ENCODE peak calls at places on chromosomes 5 and 9, in five cellular contexts. N, P, D, Q and W are unnamed samples.

GRCh38 chr5:56297851-56298250 is 64.7 kb upstream of the ANKRD55 start:
- DNase-seq in N (no peak), P (no peak), D (no peak), Q (no peak), W (no peak)

GRCh38 chr9:80875947-80876346 is 813.4 kb downstream of the TLE1 start:
- DNase-seq in N (no peak), P (no peak), D (no peak), Q (no peak), W (no peak)

GRCh38 chr5:170660531-170660930 is 123.0 kb upstream of the GABRP start:
- DNase-seq in N (no peak), P (no peak), D (no peak), Q (no peak), W (no peak)

GRCh38 chr5:77181173-77181572 is 29.3 kb upstream of the PDE8B start:
- DNase-seq in N (no peak), P (no peak), D (no peak), Q (no peak), W (no peak)

GRCh38 chr5:151357792-151358191 is 10.4 kb upstream of the SLC36A2 start:
- DNase-seq in N (no peak), P (no peak), D (no peak), Q (no peak), W (no peak)

GRCh38 chr5:83721878-83722779 is 1.5 kb upstream of the HAPLN1 start:
- DNase-seq in N (peak; percentile 62), P (no peak), D (peak; percentile 27), Q (no peak), W (peak; percentile 83)

GRCh38 chr9:105651806-105652205 is 10.5 kb upstream of the TAL2 start:
- DNase-seq in N (no peak), P (no peak), D (no peak), Q (no peak), W (no peak)

GRCh38 chr5:116864157-116864837 is 289.7 kb upstream of the SEMA6A start:
- DNase-seq in N (peak; percentile 17), P (no peak), D (no peak), Q (no peak), W (no peak)

GRCh38 chr9:130860458-130861316 is 25.6 kb downstream of the ABL1 start:
- DNase-seq in N (peak; percentile 83), P (peak; percentile 82), D (no peak), Q (peak; percentile 87), W (peak; percentile 69)

GRCh38 chr9:81318571-81318970 is 370.8 kb downstream of the TLE1 start:
- DNase-seq in N (no peak), P (no peak), D (no peak), Q (no peak), W (no peak)

GRCh38 chr5:73256462-73257260 is 83.7 kb downstream of the TMEM174 start:
- DNase-seq in N (no peak), P (no peak), D (no peak), Q (no peak), W (no peak)

GRCh38 chr9:107178302-107178701 is 104.8 kb upstream of the RAD23B start:
- DNase-seq in N (no peak), P (no peak), D (no peak), Q (no peak), W (no peak)

GRCh38 chr5:121763674-121764073 is 88.0 kb upstream of the FTMT start:
- DNase-seq in N (no peak), P (no peak), D (no peak), Q (no peak), W (no peak)

GRCh38 chr9:2469681-2470141 is 151.9 kb upstream of the VLDLR start:
- DNase-seq in N (peak; percentile 48), P (peak; percentile 77), D (no peak), Q (peak; percentile 28), W (peak; percentile 51)

GRCh38 chr9:97759611-97760288 is 62.6 kb upstream of the XPA start:
- DNase-seq in N (no peak), P (no peak), D (no peak), Q (no peak), W (no peak)

GRCh38 chr5:160473736-160474483 is 52.3 kb downstream of the PTTG1 start:
- DNase-seq in N (no peak), P (no peak), D (no peak), Q (no peak), W (no peak)

GRCh38 chr5:32444946-32445758 is 612 bp upstream of the ZFR start:
- DNase-seq in N (no peak), P (no peak), D (no peak), Q (no peak), W (no peak)

GRCh38 chr9:136615631-136616306 is 46.9 kb upstream of the EGFL7 start:
- DNase-seq in N (no peak), P (no peak), D (no peak), Q (no peak), W (no peak)

GRCh38 chr5:93581738-93582414 is 857 bp upstream of the NR2F1-AS1 start:
- DNase-seq in N (no peak), P (peak; percentile 66), D (no peak), Q (peak; percentile 67), W (no peak)

GRCh38 chr5:170440771-170441370 is 51.7 kb upstream of the KCNMB1 start:
- DNase-seq in N (no peak), P (no peak), D (no peak), Q (no peak), W (no peak)

GRCh38 chr9:76773051-76773450 is 8.8 kb downstream of the PCA3 start:
- DNase-seq in N (no peak), P (no peak), D (no peak), Q (no peak), W (no peak)

GRCh38 chr5:79256563-79256962 is 20.6 kb downstream of the JMY start:
- DNase-seq in N (no peak), P (no peak), D (no peak), Q (no peak), W (no peak)

GRCh38 chr5:173745123-173745522 is 128.7 kb upstream of the BOD1 start:
- DNase-seq in N (no peak), P (no peak), D (no peak), Q (no peak), W (peak; percentile 75)

GRCh38 chr9:84669008-84669292 is 579 bp upstream of the NTRK2 start:
- DNase-seq in N (no peak), P (no peak), D (no peak), Q (no peak), W (no peak)

GRCh38 chr5:78587775-78588291 is 60.7 kb downstream of the LHFPL2 start:
- DNase-seq in N (no peak), P (no peak), D (no peak), Q (no peak), W (no peak)

GRCh38 chr9:117460743-117461142 is 45.9 kb upstream of the ASTN2 start:
- DNase-seq in N (no peak), P (no peak), D (no peak), Q (no peak), W (no peak)

GRCh38 chr5:143657814-143658395 is 154.1 kb upstream of the HMHB1 start:
- DNase-seq in N (no peak), P (no peak), D (no peak), Q (no peak), W (no peak)

GRCh38 chr5:92518318-92518913 is 1062.6 kb downstream of the NR2F1-AS1 start:
- DNase-seq in N (no peak), P (no peak), D (no peak), Q (no peak), W (no peak)

GRCh38 chr5:146862641-146863040 is 15.9 kb downstream of the PPP2R2B start:
- DNase-seq in N (no peak), P (no peak), D (no peak), Q (no peak), W (no peak)

GRCh38 chr5:178207917-178208280 is 3.6 kb downstream of the HNRNPAB start:
- DNase-seq in N (no peak), P (no peak), D (no peak), Q (no peak), W (peak; percentile 83)
- TF ChIP-seq POLR2A in N (no peak), P (no peak), D (no peak), Q (no peak), W (no peak)

GRCh38 chr9:36521148-36521547 is 51.5 kb upstream of the MELK start:
- DNase-seq in N (no peak), P (no peak), D (no peak), Q (no peak), W (no peak)

GRCh38 chr9:36517131-36517530 is 55.6 kb upstream of the MELK start:
- DNase-seq in N (no peak), P (no peak), D (no peak), Q (no peak), W (no peak)
- H3K27ac ChIP-seq in N (no peak overlapping the region), P (no peak overlapping the region), D (no peak overlapping the region), Q (no peak overlapping the region), W (no peak overlapping the region)

GRCh38 chr9:127783644-127784043 is 2.2 kb upstream of the CDK9 start:
- DNase-seq in N (no peak), P (no peak), D (no peak), Q (no peak), W (no peak)

GRCh38 chr9:127788337-127789011 is 2.6 kb downstream of the CDK9 start:
- DNase-seq in N (no peak), P (no peak), D (no peak), Q (no peak), W (no peak)

GRCh38 chr9:127786773-127787123 is 914 bp downstream of the CDK9 start:
- DNase-seq in N (no peak), P (no peak), D (no peak), Q (no peak), W (no peak)

GRCh38 chr9:127785023-127785932 is 556 bp upstream of the CDK9 start:
- DNase-seq in N (peak; percentile 90), P (peak; percentile 86), D (peak; percentile 82), Q (peak; percentile 89), W (peak; percentile 91)

GRCh38 chr9:127785933-127786772 is at the start of gene CDK9:
- DNase-seq in N (peak; percentile 93), P (peak; percentile 91), D (peak; percentile 89), Q (peak; percentile 90), W (peak; percentile 94)
- TF ChIP-seq POLR2A in N (peak; percentile 83), P (peak; percentile 75), D (peak; percentile 82), Q (peak; percentile 71), W (peak; percentile 75)

DNA sequence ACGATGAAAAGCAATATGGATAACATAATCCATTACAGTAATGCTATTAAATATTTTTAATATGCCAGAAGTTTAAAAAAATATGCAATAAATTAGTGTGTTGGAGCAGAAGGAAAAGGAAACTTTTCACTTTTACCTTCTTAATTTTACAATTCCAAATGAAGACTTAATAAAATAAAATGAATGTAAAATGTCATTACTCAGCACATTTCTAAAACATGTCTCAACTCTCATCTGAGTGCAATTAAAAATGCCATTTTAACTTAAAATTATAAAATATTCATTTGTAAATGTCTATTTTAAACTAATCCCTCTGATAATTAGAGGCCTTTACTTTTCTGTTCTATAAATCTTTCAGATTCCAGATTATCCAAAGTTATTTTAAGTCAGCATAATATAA is 733.4 kb downstream of the DNAH5 start:
- DNase-seq in N (no peak), P (no peak), D (no peak), Q (no peak), W (no peak)
- H3K27ac ChIP-seq in N (no peak overlapping the region), P (no peak overlapping the region), D (no peak overlapping the region), Q (no peak overlapping the region), W (no peak overlapping the region)

GRCh38 chr5:175749591-175749990 is 91.7 kb downstream of the HRH2 start:
- DNase-seq in N (no peak), P (no peak), D (no peak), Q (no peak), W (no peak)
- TF ChIP-seq POLR2A in N (no peak), P (no peak), D (no peak), Q (no peak), W (no peak)